ENCODE peak calls at places on chromosomes 4 and X, in eight cellular contexts. V is HEK293T; N is ACHN; A is anterior cingulate cortex; P is HFF-Myc; I is amniotic stem cell; L is activated CD4-positive, alpha-beta T cell treated with anti-CD3 and anti-CD28 coated beads, Interleukin-2, amount 50 U/mL, for 1 hour; H is stimulated activated CD8-positive, alpha-beta memory T cell treated with anti-CD3 and anti-CD28 coated beads, Interleukin-15, amount 100 ng/mL, for 4 hours. D is an unnamed sample.

GRCh38 chr4:23857353-23857752 is 32.5 kb downstream of the PPARGC1A start:
- DNase-seq in V (no peak), N (peak; percentile 21), A (no peak), P (no peak), I (no peak), L (no peak), H (no peak), D (peak; percentile 54)

GRCh38 chrX:131217878-131218486 is 71.1 kb downstream of the IGSF1 start:
- DNase-seq in V (no peak), N (no peak), A (no peak), P (no peak), I (no peak), L (no peak), H (no peak), D (no peak)

GRCh38 chr4:147360301-147360700 is 120.6 kb upstream of the EDNRA start:
- DNase-seq in V (no peak), N (no peak), A (no peak), P (no peak), I (peak; percentile 57), L (no peak), H (no peak), D (peak; percentile 57)

GRCh38 chr4:87122252-87122651 is 98.2 kb downstream of the KLHL8 start:
- DNase-seq in V (no peak), N (no peak), A (no peak), P (no peak), I (no peak), L (no peak), H (no peak), D (no peak)

GRCh38 chr4:39020130-39020529 is 12.1 kb downstream of the TMEM156 start:
- DNase-seq in V (no peak), N (no peak), A (no peak), P (no peak), I (no peak), L (no peak), H (no peak), D (no peak)

GRCh38 chr4:87299898-87300297 is 22.8 kb downstream of the HSD17B13 start:
- DNase-seq in V (no peak), N (no peak), A (no peak), P (no peak), I (no peak), L (no peak), H (no peak), D (no peak)

GRCh38 chr4:34636623-34637022 is 1607.7 kb downstream of the ARAP2 start:
- DNase-seq in V (no peak), N (no peak), A (no peak), P (no peak), I (no peak), L (no peak), H (no peak), D (no peak)

GRCh38 chr4:29046716-29047115 is 1673.5 kb upstream of the PCDH7 start:
- DNase-seq in V (no peak), N (no peak), A (no peak), P (no peak), I (no peak), L (no peak), H (no peak), D (no peak)

GRCh38 chrX:71998836-71999509 is 88.3 kb downstream of the NHSL2 start:
- DNase-seq in V (peak; percentile 65), N (peak; percentile 14), A (no peak), P (no peak), I (peak; percentile 4), L (peak; percentile 35), H (no peak), D (no peak)

GRCh38 chr4:130336585-130337217 is 1240.7 kb downstream of the C4orf33 start:
- DNase-seq in V (no peak), N (peak; percentile 25), A (no peak), P (no peak), I (peak; percentile 0), L (no peak), H (no peak), D (no peak)

GRCh38 chrX:23332101-23332887 is 2.4 kb upstream of the PTCHD1 start:
- DNase-seq in V (peak; percentile 7), N (no peak), A (peak; percentile 13), P (no peak), I (no peak), L (no peak), H (no peak), D (no peak)

GRCh38 chr4:87219648-87220093 is 747 bp downstream of the KLHL8 start:
- DNase-seq in V (peak; percentile 30), N (peak; percentile 55), A (peak; percentile 65), P (peak; percentile 14), I (no peak), L (peak; percentile 41), H (peak; percentile 42), D (peak; percentile 38)

GRCh38 chr4:74374561-74375327 is 9.8 kb downstream of the EREG start:
- DNase-seq in V (no peak), N (peak; percentile 50), A (no peak), P (peak; percentile 56), I (peak; percentile 67), L (no peak), H (no peak), D (no peak)

GRCh38 chr4:13570916-13571315 is 26.6 kb upstream of the NKX3-2 start:
- DNase-seq in V (no peak), N (no peak), A (no peak), P (no peak), I (no peak), L (no peak), H (no peak), D (no peak)

GRCh38 chr4:6732441-6733357 is 16.7 kb downstream of the BLOC1S4 start:
- DNase-seq in V (no peak), N (peak; percentile 70), A (peak; percentile 24), P (no peak), I (peak; percentile 40), L (no peak), H (no peak), D (peak; percentile 63)

GRCh38 chrX:56785442-56785841 is 56.4 kb downstream of the NBDY start:
- DNase-seq in V (no peak), N (no peak), A (no peak), P (no peak), I (no peak), L (no peak), H (no peak), D (no peak)

GRCh38 chr4:156291317-156291716 is 337.7 kb upstream of the CTSO start:
- DNase-seq in V (no peak), N (peak; percentile 14), A (no peak), P (no peak), I (no peak), L (no peak), H (no peak), D (no peak)

GRCh38 chr4:53436251-53436650 is 58.8 kb downstream of the FIP1L1 start:
- DNase-seq in V (no peak), N (no peak), A (no peak), P (no peak), I (no peak), L (no peak), H (no peak), D (peak; percentile 35)

GRCh38 chr4:16227462-16227868 is 1.2 kb upstream of the TAPT1 start:
- DNase-seq in V (no peak), N (peak; percentile 25), A (no peak), P (no peak), I (no peak), L (peak; percentile 4), H (no peak), D (peak; percentile 64)

GRCh38 chr4:168888715-168889215 is 121.3 kb downstream of the CBR4 start:
- DNase-seq in V (no peak), N (no peak), A (no peak), P (no peak), I (no peak), L (no peak), H (no peak), D (no peak)

GRCh38 chrX:149937881-149938426 is 337 bp downstream of the EOLA2 start:
- DNase-seq in V (no peak), N (peak; percentile 0), A (no peak), P (no peak), I (no peak), L (peak; percentile 13), H (no peak), D (no peak)